ENCODE peak calls at places on chromosomes 2 and 18, in eight cellular contexts. C is IMR-90, T is GM12878, S is A549, J is SK-N-SH, L is HepG2, Y is K562, R is H1. U is an unnamed sample.

GRCh38 chr2:32697156-32697555 is 69.3 kb downstream of the TTC27 start:
- DNase-seq in C (peak; percentile 91), T (no peak), S (no peak), J (no peak), L (no peak), Y (peak; percentile 11), R (no peak), U (no peak)

GRCh38 chr2:73297151-73297559 is 3.8 kb upstream of the EGR4 start:
- DNase-seq in C (no peak), T (no peak), S (no peak), J (peak; percentile 65), L (no peak), Y (no peak), R (no peak), U (no peak)

GRCh38 chr18:50410894-50411293 is 36.0 kb downstream of the SKA1 start:
- DNase-seq in C (peak; percentile 50), T (no peak), S (no peak), J (no peak), L (no peak), Y (no peak), R (no peak), U (no peak)

GRCh38 chr18:8814206-8814605 is 108.8 kb downstream of the MTCL1 start:
- DNase-seq in C (peak; percentile 76), T (no peak), S (no peak), J (no peak), L (no peak), Y (no peak), R (no peak), U (no peak)

GRCh38 chr18:25561923-25562322 is 210.0 kb upstream of the ZNF521 start:
- DNase-seq in C (peak; percentile 33), T (no peak), S (peak; percentile 2), J (peak; percentile 44), L (peak; percentile 12), Y (peak; percentile 26), R (no peak), U (no peak)

GRCh38 chr2:157443795-157444642 is at the start of gene CYTIP:
- DNase-seq in C (no peak), T (peak; percentile 91), S (no peak), J (no peak), L (no peak), Y (peak; percentile 8), R (no peak), U (no peak)

GRCh38 chr18:36559458-36559857 is 261.9 kb downstream of the FHOD3 start:
- DNase-seq in C (no peak), T (no peak), S (no peak), J (no peak), L (no peak), Y (no peak), R (no peak), U (no peak)

GRCh38 chr18:4204151-4204720 is 250.9 kb downstream of the DLGAP1 start:
- DNase-seq in C (no peak), T (no peak), S (no peak), J (no peak), L (no peak), Y (no peak), R (no peak), U (no peak)

GRCh38 chr18:3012306-3012919 is 531 bp downstream of the LPIN2 start:
- DNase-seq in C (peak; percentile 20), T (no peak), S (no peak), J (peak; percentile 83), L (no peak), Y (peak; percentile 77), R (peak; percentile 70), U (no peak)

GRCh38 chr18:136433-136832 is 21.9 kb upstream of the USP14 start:
- DNase-seq in C (no peak), T (no peak), S (no peak), J (peak; percentile 25), L (peak; percentile 54), Y (peak; percentile 46), R (no peak), U (no peak)

GRCh38 chr2:32745191-32745590 is 117.3 kb downstream of the TTC27 start:
- DNase-seq in C (peak; percentile 88), T (no peak), S (no peak), J (no peak), L (no peak), Y (no peak), R (no peak), U (no peak)

GRCh38 chr2:190819835-190820234 is 60.8 kb upstream of the GLS start:
- DNase-seq in C (peak; percentile 79), T (no peak), S (no peak), J (peak; percentile 54), L (no peak), Y (no peak), R (no peak), U (no peak)

GRCh38 chr2:239846789-239847676 is 178.1 kb downstream of the NDUFA10 start:
- DNase-seq in C (no peak), T (no peak), S (no peak), J (no peak), L (no peak), Y (no peak), R (no peak), U (no peak)

GRCh38 chr18:11902522-11903292 is 5.4 kb downstream of the MPPE1 start:
- DNase-seq in C (peak; percentile 56), T (no peak), S (no peak), J (no peak), L (no peak), Y (peak; percentile 50), R (no peak), U (no peak)

GRCh38 chr2:41870948-41871522 is 176.8 kb upstream of the PKDCC start:
- DNase-seq in C (no peak), T (no peak), S (no peak), J (peak; percentile 52), L (no peak), Y (no peak), R (peak; percentile 59), U (no peak)

GRCh38 chr2:148658807-148659722 is 14.5 kb downstream of the EPC2 start:
- DNase-seq in C (peak; percentile 79), T (peak; percentile 56), S (no peak), J (no peak), L (no peak), Y (no peak), R (no peak), U (no peak)

DNA sequence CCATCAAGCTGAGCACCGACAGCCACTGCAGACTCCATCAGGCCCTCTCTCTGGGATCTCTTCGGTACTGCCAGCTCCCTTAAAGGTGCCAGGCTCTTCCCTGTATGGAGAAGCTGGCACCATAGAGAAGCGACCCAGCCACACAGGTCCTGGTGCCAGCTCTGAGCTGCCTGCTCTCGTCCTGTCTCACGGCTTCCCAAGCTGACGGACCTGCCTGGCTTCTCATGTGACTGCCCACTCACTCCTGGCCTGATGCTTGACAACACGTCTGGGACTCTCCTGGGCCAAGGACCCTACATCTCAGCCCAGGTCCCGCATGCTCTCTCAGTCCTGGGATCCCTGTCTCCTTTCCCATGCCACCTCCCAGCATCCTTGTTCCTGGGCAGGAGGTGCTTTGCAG is 12.6 kb upstream of the ATOH8 start:
- DNase-seq in C (no peak), T (no peak), S (peak; percentile 31), J (no peak), L (no peak), Y (no peak), R (no peak), U (no peak)
- TF ChIP-seq RAD21 in C (no peak), T (no peak), S (no peak), J (no peak), L (no peak), Y (no peak), R (no peak), U (no peak)

GRCh38 chr2:39007875-39008504 is 112.9 kb downstream of the SOS1 start:
- DNase-seq in C (no peak), T (no peak), S (no peak), J (no peak), L (no peak), Y (no peak), R (no peak), U (no peak)

GRCh38 chr2:39013871-39014270 is 107.0 kb downstream of the SOS1 start:
- DNase-seq in C (no peak), T (no peak), S (no peak), J (no peak), L (no peak), Y (no peak), R (no peak), U (no peak)

GRCh38 chr2:39008663-39009062 is 112.2 kb downstream of the SOS1 start:
- DNase-seq in C (peak; percentile 27), T (no peak), S (no peak), J (no peak), L (no peak), Y (peak; percentile 2), R (no peak), U (no peak)
- TF ChIP-seq RAD21 in C (no peak), T (no peak), S (no peak), J (no peak), L (no peak), Y (no peak), R (no peak), U (no peak)

DNA sequence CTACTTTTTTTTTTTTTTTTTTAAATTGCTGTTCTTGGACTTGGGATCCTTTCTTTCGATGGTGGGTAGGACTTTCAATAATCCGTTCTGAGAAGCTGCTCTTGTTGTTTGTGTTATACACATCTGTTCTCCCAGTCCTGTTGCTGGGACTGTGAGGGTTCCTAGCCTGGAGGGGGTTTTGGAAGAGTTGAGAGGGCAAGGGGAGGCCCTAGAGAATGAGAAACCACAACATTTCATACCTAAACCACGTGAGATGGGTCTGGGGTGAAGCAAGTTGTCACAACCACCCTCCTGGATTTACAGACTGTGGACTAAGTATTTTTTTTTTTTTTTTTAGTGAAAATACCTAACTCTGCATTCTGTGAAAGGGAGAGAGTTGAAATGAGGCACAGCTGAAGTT is 193.6 kb downstream of the PRKCE start:
- DNase-seq in C (no peak), T (no peak), S (no peak), J (no peak), L (no peak), Y (no peak), R (no peak), U (no peak)
- TF ChIP-seq RAD21 in C (no peak), T (no peak), S (no peak), J (no peak), L (no peak), Y (no peak), R (no peak), U (no peak)

GRCh38 chr2:85878719-85879390 is 9.9 kb downstream of the ST3GAL5 start:
- DNase-seq in C (no peak), T (no peak), S (no peak), J (no peak), L (no peak), Y (no peak), R (no peak), U (no peak)
- TF ChIP-seq RAD21 in C (no peak), T (no peak), S (no peak), J (no peak), L (no peak), Y (no peak), R (no peak), U (no peak)